ENCODE peak calls at places on chromosomes 2 and 18, in six cellular contexts. One of them, this sample, is unnamed.

GRCh38 chr2:44748-45341 is 1.5 kb downstream of the FAM110C start:
- DNase-seq in K562: no peak
- DNase-seq in GM12878: no peak
- DNase-seq in GM12891: no peak
- DNase-seq in HepG2: no peak
- DNase-seq in H1: no peak
- DNase-seq in this sample: no peak

GRCh38 chr2:79832540-79833234 is 319.8 kb downstream of the CTNNA2 start:
- DNase-seq in K562: no peak
- DNase-seq in GM12878: no peak
- DNase-seq in GM12891: no peak
- DNase-seq in HepG2: no peak
- DNase-seq in H1: peak
- DNase-seq in this sample: no peak

GRCh38 chr2:230658877-230659652 is 53.6 kb upstream of the CAB39 start:
- DNase-seq in K562: peak
- DNase-seq in GM12878: peak
- DNase-seq in GM12891: no peak
- DNase-seq in HepG2: no peak
- DNase-seq in H1: no peak
- DNase-seq in this sample: no peak

GRCh38 chr2:219691551-219691950 is 64.1 kb downstream of the SLC4A3 start:
- DNase-seq in K562: no peak
- DNase-seq in GM12878: no peak
- DNase-seq in GM12891: no peak
- DNase-seq in HepG2: no peak
- DNase-seq in H1: no peak
- DNase-seq in this sample: no peak

GRCh38 chr18:48811401-48811800 is 139.4 kb downstream of the SMAD7 start:
- DNase-seq in K562: no peak
- DNase-seq in GM12878: no peak
- DNase-seq in GM12891: no peak
- DNase-seq in HepG2: no peak
- DNase-seq in H1: no peak
- DNase-seq in this sample: no peak

GRCh38 chr2:28404086-28404485 is 11.4 kb downstream of the FOSL2 start:
- DNase-seq in K562: no peak
- DNase-seq in GM12878: no peak
- DNase-seq in GM12891: no peak
- DNase-seq in HepG2: no peak
- DNase-seq in H1: no peak
- DNase-seq in this sample: no peak

GRCh38 chr2:673615-674318 is 3.4 kb downstream of the TMEM18 start:
- DNase-seq in K562: no peak
- DNase-seq in GM12878: no peak
- DNase-seq in GM12891: no peak
- DNase-seq in HepG2: no peak
- DNase-seq in H1: no peak
- DNase-seq in this sample: no peak

GRCh38 chr2:28434600-28434989 is 41.9 kb downstream of the FOSL2 start:
- DNase-seq in K562: no peak
- DNase-seq in GM12878: no peak
- DNase-seq in GM12891: no peak
- DNase-seq in HepG2: peak
- DNase-seq in H1: no peak
- DNase-seq in this sample: no peak

GRCh38 chr2:164617466-164617865 is 3.8 kb downstream of the GRB14 start:
- DNase-seq in K562: no peak
- DNase-seq in GM12878: no peak
- DNase-seq in GM12891: no peak
- DNase-seq in HepG2: no peak
- DNase-seq in H1: no peak
- DNase-seq in this sample: no peak

GRCh38 chr2:98127229-98127989 is 40.4 kb downstream of the VWA3B start:
- DNase-seq in K562: no peak
- DNase-seq in GM12878: no peak
- DNase-seq in GM12891: no peak
- DNase-seq in HepG2: no peak
- DNase-seq in H1: no peak
- DNase-seq in this sample: no peak

GRCh38 chr18:79400591-79401381 is 5.1 kb downstream of the NFATC1 start:
- DNase-seq in K562: no peak
- DNase-seq in GM12878: peak
- DNase-seq in GM12891: peak
- DNase-seq in HepG2: no peak
- DNase-seq in H1: no peak
- DNase-seq in this sample: peak

GRCh38 chr2:183996825-183997823 is 601.2 kb upstream of the ZNF804A start:
- DNase-seq in K562: no peak
- DNase-seq in GM12878: no peak
- DNase-seq in GM12891: no peak
- DNase-seq in HepG2: no peak
- DNase-seq in H1: no peak
- DNase-seq in this sample: no peak

GRCh38 chr2:111160758-111161157 is 40.0 kb downstream of the BCL2L11 start:
- DNase-seq in K562: no peak
- DNase-seq in GM12878: no peak
- DNase-seq in GM12891: no peak
- DNase-seq in HepG2: no peak
- DNase-seq in H1: no peak
- DNase-seq in this sample: no peak

GRCh38 chr2:207257291-207258190 is 91.8 kb upstream of the KLF7 start:
- DNase-seq in K562: no peak
- DNase-seq in GM12878: no peak
- DNase-seq in GM12891: no peak
- DNase-seq in HepG2: no peak
- DNase-seq in H1: no peak
- DNase-seq in this sample: no peak

GRCh38 chr2:23757686-23758433 is 169.1 kb downstream of the ATAD2B start:
- DNase-seq in K562: peak
- DNase-seq in GM12878: no peak
- DNase-seq in GM12891: no peak
- DNase-seq in HepG2: peak
- DNase-seq in H1: no peak
- DNase-seq in this sample: no peak

GRCh38 chr2:197107291-197108269 is 181.1 kb upstream of the PGAP1 start:
- DNase-seq in K562: no peak
- DNase-seq in GM12878: no peak
- DNase-seq in GM12891: no peak
- DNase-seq in HepG2: no peak
- DNase-seq in H1: no peak
- DNase-seq in this sample: no peak

GRCh38 chr2:142872900-142873724 is 4.4 kb upstream of the KYNU start:
- DNase-seq in K562: no peak
- DNase-seq in GM12878: no peak
- DNase-seq in GM12891: no peak
- DNase-seq in HepG2: peak
- DNase-seq in H1: no peak
- DNase-seq in this sample: no peak

GRCh38 chr18:23894661-23895175 is 119.8 kb upstream of the TTC39C start:
- DNase-seq in K562: no peak
- DNase-seq in GM12878: no peak
- DNase-seq in GM12891: no peak
- DNase-seq in HepG2: no peak
- DNase-seq in H1: no peak
- DNase-seq in this sample: no peak

GRCh38 chr18:48621240-48621639 is 82.4 kb downstream of the CTIF start:
- DNase-seq in K562: no peak
- DNase-seq in GM12878: no peak
- DNase-seq in GM12891: no peak
- DNase-seq in HepG2: no peak
- DNase-seq in H1: no peak
- DNase-seq in this sample: no peak

GRCh38 chr18:8474661-8475060 is 134.6 kb upstream of the RAB12 start:
- DNase-seq in K562: no peak
- DNase-seq in GM12878: no peak
- DNase-seq in GM12891: no peak
- DNase-seq in HepG2: no peak
- DNase-seq in H1: no peak
- DNase-seq in this sample: no peak

GRCh38 chr2:65710779-65711295 is 278.4 kb upstream of the SPRED2 start:
- DNase-seq in K562: peak
- DNase-seq in GM12878: no peak
- DNase-seq in GM12891: peak
- DNase-seq in HepG2: peak
- DNase-seq in H1: peak
- DNase-seq in this sample: no peak

GRCh38 chr2:100822587-100823248 is 2.8 kb downstream of the NPAS2 start:
- DNase-seq in K562: no peak
- DNase-seq in GM12878: no peak
- DNase-seq in GM12891: no peak
- DNase-seq in HepG2: peak
- DNase-seq in H1: no peak
- DNase-seq in this sample: no peak

GRCh38 chr2:237766334-237766733 is 32.2 kb upstream of the RBM44 start:
- DNase-seq in K562: no peak
- DNase-seq in GM12878: no peak
- DNase-seq in GM12891: no peak
- DNase-seq in HepG2: no peak
- DNase-seq in H1: no peak
- DNase-seq in this sample: no peak

GRCh38 chr2:190819835-190820234 is 60.8 kb upstream of the GLS start:
- DNase-seq in K562: no peak
- DNase-seq in GM12878: no peak
- DNase-seq in GM12891: no peak
- DNase-seq in HepG2: no peak
- DNase-seq in H1: no peak
- DNase-seq in this sample: no peak

GRCh38 chr2:119826370-119826961 is 66.7 kb downstream of the PTPN4 start:
- DNase-seq in K562: peak
- DNase-seq in GM12878: no peak
- DNase-seq in GM12891: no peak
- DNase-seq in HepG2: peak
- DNase-seq in H1: no peak
- DNase-seq in this sample: no peak

DNA sequence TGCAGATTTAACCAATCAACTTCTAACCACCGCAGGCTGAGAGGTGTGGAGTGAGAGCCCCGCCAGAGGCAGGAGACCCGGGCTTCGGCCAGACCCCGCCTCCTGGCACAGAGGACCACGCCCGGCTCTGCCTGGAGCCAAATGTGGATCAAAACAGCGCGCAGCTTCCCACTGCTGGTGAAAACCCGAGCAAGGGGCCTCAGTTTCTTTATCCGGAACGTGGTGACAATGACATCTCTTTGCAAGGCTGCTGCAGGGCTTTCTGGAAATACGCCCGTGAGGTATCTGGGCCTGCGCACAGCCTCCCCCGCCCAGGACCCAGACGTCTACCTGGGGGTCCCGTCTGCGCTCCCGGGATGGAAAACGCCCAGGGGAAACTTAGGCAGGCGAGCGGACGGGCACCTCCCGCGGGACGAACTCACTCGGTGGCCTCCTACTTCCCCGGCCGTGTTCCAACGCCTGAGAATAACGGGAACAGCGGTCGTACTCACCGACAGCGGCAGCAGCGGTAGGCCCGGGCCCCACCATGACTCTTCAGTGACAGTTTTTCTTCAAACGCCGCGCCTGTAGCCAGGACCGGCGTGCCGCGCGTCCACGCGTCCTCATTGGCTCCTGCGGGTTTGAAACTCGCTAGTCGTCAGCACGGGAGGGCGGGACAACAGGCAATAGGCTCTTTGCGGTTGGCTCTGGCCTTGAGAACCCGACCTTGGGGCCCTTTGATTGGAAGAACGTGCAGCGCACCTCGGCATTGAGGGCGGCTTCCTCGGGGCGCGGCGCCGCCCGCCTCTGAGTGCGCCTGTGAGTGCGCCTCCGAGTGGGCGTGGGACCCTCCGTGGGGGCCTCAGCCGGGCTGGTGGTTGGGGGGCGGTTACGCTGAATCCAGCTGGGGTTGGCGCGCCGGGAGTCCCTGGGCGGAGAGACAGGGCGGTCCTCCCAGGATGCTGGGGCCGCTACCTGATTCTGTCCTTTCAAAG is at the start of gene CKAP2L:
- DNase-seq in K562: peak
- DNase-seq in GM12878: peak
- DNase-seq in GM12891: peak
- DNase-seq in HepG2: peak
- DNase-seq in H1: peak
- DNase-seq in this sample: peak
- TF ChIP-seq POLR2AphosphoS5 in K562: peak
- TF ChIP-seq POLR2AphosphoS5 in GM12878: no peak
- TF ChIP-seq POLR2AphosphoS5 in GM12891: peak
- TF ChIP-seq POLR2AphosphoS5 in HepG2: peak
- TF ChIP-seq POLR2AphosphoS5 in H1: no peak
- TF ChIP-seq POLR2AphosphoS5 in this sample: peak

GRCh38 chr2:233414777-233415570 is 60.7 kb downstream of the DGKD start:
- DNase-seq in K562: no peak
- DNase-seq in GM12878: no peak
- DNase-seq in GM12891: no peak
- DNase-seq in HepG2: no peak
- DNase-seq in H1: no peak
- DNase-seq in this sample: no peak
- TF ChIP-seq TAF1 in K562: no peak
- TF ChIP-seq TAF1 in GM12878: no peak
- TF ChIP-seq TAF1 in GM12891: no peak
- TF ChIP-seq TAF1 in HepG2: no peak
- TF ChIP-seq TAF1 in H1: no peak
- TF ChIP-seq TAF1 in this sample: no peak

DNA sequence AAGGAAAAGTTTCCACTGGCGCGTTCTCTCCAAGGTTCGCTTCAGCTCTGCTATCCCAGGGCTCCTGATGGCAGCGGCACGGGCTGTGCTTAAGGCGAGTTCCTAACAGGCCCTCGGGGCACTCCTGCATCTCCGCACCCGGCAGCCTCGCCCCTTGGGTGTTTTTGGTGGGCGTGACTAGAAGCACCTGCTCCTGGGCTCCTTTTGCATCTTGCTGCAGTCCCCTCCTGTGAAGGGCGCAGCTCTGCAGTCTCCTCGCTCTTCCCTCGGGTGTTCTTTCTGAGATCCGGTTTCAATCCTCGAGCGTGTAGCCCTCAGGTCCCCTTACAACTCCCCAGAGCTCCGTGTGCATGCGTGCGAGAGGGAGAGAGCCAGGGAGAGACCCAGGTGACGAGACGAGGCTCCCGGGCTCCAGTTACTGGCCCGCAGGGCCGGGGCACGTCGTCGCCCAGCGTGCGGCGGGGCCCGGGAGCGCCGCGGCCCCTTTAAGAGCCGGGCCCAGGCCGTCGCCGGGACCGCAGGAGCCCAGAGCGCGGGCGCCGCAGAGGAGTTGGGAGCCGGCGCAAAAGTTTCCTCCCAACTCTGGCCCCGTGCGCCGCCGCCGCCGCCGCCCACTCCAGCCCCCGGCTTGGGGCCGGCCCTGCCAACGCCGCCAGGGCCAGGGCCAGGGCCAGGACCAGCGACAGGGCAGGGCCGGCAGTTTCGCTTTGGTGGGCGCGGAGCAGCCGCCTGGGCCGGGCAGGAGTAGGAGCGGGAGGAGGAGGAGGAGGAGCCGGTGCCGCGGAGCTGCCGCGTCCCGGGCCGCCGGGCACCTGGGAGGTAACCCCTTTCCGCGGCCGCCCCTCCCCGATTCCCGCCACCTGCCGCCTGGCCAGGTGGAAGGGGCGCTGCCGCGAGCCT is at the start of gene PARD3B:
- DNase-seq in K562: peak
- DNase-seq in GM12878: no peak
- DNase-seq in GM12891: peak
- DNase-seq in HepG2: peak
- DNase-seq in H1: no peak
- DNase-seq in this sample: no peak
- TF ChIP-seq POLR2A in K562: no peak
- TF ChIP-seq POLR2A in GM12878: no peak
- TF ChIP-seq POLR2A in GM12891: no peak
- TF ChIP-seq POLR2A in HepG2: no peak
- TF ChIP-seq POLR2A in H1: no peak
- TF ChIP-seq POLR2A in this sample: no peak

GRCh38 chr2:223918671-223919134 is 26.4 kb downstream of the WDFY1 start:
- DNase-seq in K562: no peak
- DNase-seq in GM12878: no peak
- DNase-seq in GM12891: no peak
- DNase-seq in HepG2: no peak
- DNase-seq in H1: no peak
- DNase-seq in this sample: no peak
- TF ChIP-seq POLR2AphosphoS5 in K562: no peak
- TF ChIP-seq POLR2AphosphoS5 in GM12878: no peak
- TF ChIP-seq POLR2AphosphoS5 in GM12891: no peak
- TF ChIP-seq POLR2AphosphoS5 in HepG2: no peak
- TF ChIP-seq POLR2AphosphoS5 in H1: no peak
- TF ChIP-seq POLR2AphosphoS5 in this sample: no peak

This sample was measured in GM12892.